ENCODE peak calls at places on chromosomes 6 and 20, in four cellular contexts. W, T, Q and Y are unnamed samples.

GRCh38 chr6:111540971-111541719 is 58.1 kb upstream of the REV3L start:
- DNase-seq in Q (no peak), T (no peak), W (no peak), Y (no peak)

GRCh38 chr6:106733386-106733785 is 104.0 kb downstream of the QRSL1 start:
- DNase-seq in Q (no peak), W (no peak), T (no peak), Y (no peak)

GRCh38 chr6:158376650-158377081 is 64.4 kb downstream of the TULP4 start:
- DNase-seq in T (no peak), W (peak), Q (no peak), Y (peak)

GRCh38 chr6:118551063-118551672 is 3.1 kb downstream of the PLN start:
- DNase-seq in Q (peak), W (no peak), T (no peak), Y (no peak)

GRCh38 chr6:147131728-147132127 is 72.5 kb upstream of the STXBP5 start:
- DNase-seq in W (no peak), T (no peak), Q (no peak), Y (no peak)

GRCh38 chr20:50172347-50173013 is 18.1 kb upstream of the CEBPB start:
- DNase-seq in T (peak), W (no peak), Q (no peak), Y (no peak)

GRCh38 chr6:135675862-135676261 is 175.6 kb upstream of the PDE7B start:
- DNase-seq in W (no peak), Q (peak), T (no peak), Y (no peak)

GRCh38 chr6:101465871-101466270 is 72.4 kb downstream of the GRIK2 start:
- DNase-seq in W (no peak), T (no peak), Q (no peak), Y (no peak)

GRCh38 chr6:56490994-56491393 is 151.7 kb downstream of the DST start:
- DNase-seq in T (no peak), W (no peak), Q (no peak), Y (no peak)

GRCh38 chr6:83221886-83222479 is 28.8 kb downstream of the RWDD2A start:
- DNase-seq in T (no peak), W (no peak), Q (peak), Y (no peak)

GRCh38 chr6:148064406-148065134 is 278.1 kb upstream of the SASH1 start:
- DNase-seq in T (no peak), Q (no peak), W (peak), Y (peak)

GRCh38 chr6:53128842-53129241 is 19.8 kb downstream of the GCM1 start:
- DNase-seq in T (no peak), Q (no peak), W (no peak), Y (no peak)

GRCh38 chr20:46243707-46244628 is 64.3 kb downstream of the CDH22 start:
- DNase-seq in T (no peak), Q (no peak), W (no peak), Y (no peak)

GRCh38 chr6:20658053-20658452 is 123.8 kb downstream of the CDKAL1 start:
- DNase-seq in W (no peak), T (no peak), Q (no peak), Y (no peak)

GRCh38 chr6:20657274-20657800 is 123.1 kb downstream of the CDKAL1 start:
- DNase-seq in Q (no peak), W (no peak), T (no peak), Y (no peak)

GRCh38 chr6:20652276-20652675 is 118.0 kb downstream of the CDKAL1 start:
- DNase-seq in Q (no peak), W (no peak), T (no peak), Y (no peak)

GRCh38 chr6:20655317-20655716 is 121.1 kb downstream of the CDKAL1 start:
- DNase-seq in Q (no peak), W (no peak), T (no peak), Y (no peak)

DNA sequence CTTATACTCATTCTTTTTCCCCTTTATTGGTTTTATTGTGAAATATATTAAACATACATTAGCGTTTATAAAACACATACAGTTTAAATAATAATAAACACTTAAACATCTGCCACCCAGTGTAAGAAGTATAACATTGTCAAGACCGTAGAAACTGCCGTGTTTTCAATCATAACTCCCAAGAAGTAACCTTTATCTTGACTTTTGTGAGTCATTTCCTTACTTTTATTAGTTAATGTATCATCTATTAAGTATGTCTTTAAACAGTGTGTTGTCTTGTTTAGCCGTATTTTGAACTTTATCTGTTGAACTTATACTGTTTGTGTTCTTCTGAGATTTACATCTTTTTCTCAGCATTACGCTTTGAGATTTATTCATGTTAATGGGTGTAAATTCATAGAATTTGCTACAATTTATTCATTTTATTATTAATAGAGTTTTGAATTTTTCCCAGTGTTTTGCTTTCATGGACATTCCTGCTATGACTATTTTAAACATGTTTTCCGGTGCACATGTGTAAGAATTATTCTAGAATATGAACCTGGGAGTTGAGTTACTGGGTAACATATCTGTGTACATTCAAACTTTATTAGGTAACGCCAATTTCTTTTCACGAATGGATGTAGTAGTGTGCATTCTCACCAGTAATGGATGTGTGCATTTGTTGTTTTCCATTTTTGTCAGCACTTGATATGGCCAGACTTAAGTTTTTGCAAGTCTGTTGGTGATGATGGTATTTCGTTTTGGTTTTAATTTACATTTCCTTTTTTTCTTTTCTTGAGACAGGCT is 118.6 kb downstream of the CDKAL1 start:
- DNase-seq in Q (no peak), W (peak), T (no peak), Y (no peak)
- TF ChIP-seq CTCF in Q (no peak), W (no peak), T (no peak), Y (no peak)

GRCh38 chr6:88339816-88340215 is 173.7 kb upstream of the CNR1 start:
- DNase-seq in Q (no peak), T (no peak), W (no peak), Y (no peak)
- H3K4me3 ChIP-seq in Q (no peak), T (no peak), W (no peak), Y (no peak)

DNA sequence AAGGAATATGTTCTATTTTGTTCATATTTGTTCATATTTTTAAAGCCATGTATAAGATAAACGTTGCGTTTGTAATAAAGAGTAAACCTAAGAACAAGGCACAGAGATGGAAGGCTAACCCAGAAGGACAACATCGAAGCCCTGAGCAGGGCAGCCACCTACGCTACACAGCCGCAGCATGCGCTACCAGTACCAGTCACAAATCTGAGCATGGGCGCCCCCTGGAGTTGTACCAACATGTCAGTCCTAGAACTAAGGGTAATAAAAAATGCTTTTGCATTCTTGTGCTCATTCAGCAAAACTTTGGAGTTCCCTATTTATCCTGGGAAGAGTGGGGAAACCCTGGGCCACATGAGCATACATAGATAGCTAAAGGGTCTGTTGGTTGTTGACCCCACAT is 70.6 kb downstream of the PLEKHG1 start:
- DNase-seq in W (no peak), Q (no peak), T (no peak), Y (no peak)
- TF ChIP-seq CTCF in W (no peak), Q (no peak), T (no peak), Y (no peak)

GRCh38 chr6:153003294-153003645 is 761 bp upstream of the MTRF1L start:
- DNase-seq in T (no peak), W (no peak), Q (no peak), Y (no peak)

GRCh38 chr6:153001767-153002612 is 519 bp downstream of the MTRF1L start:
- DNase-seq in T (no peak), Q (peak), W (no peak), Y (no peak)

GRCh38 chr6:153002613-153003293 is at the start of gene MTRF1L:
- DNase-seq in T (peak), Q (peak), W (peak), Y (peak)

DNA sequence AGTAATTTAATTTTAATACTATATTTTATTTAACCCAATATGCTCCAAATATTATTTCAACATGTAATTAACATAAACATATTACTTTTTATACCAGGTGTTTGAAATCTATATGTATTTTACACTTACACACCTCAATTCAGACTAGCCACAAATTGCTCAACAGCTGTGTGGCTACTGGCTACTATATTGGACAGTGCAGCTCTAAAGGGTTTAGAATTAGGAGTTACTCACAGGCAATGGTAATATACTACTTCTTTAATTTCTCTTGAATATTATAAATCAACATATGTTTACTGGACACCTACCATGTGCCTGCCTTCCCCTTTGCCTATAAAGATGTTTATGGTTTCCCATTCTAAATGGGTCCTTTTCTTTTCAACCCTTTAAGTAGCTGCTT is 2.3 kb downstream of the MTRF1L start:
- DNase-seq in T (no peak), W (no peak), Q (no peak), Y (no peak)
- H3K4me3 ChIP-seq in T (no peak), W (no peak), Q (no peak), Y (no peak)

DNA sequence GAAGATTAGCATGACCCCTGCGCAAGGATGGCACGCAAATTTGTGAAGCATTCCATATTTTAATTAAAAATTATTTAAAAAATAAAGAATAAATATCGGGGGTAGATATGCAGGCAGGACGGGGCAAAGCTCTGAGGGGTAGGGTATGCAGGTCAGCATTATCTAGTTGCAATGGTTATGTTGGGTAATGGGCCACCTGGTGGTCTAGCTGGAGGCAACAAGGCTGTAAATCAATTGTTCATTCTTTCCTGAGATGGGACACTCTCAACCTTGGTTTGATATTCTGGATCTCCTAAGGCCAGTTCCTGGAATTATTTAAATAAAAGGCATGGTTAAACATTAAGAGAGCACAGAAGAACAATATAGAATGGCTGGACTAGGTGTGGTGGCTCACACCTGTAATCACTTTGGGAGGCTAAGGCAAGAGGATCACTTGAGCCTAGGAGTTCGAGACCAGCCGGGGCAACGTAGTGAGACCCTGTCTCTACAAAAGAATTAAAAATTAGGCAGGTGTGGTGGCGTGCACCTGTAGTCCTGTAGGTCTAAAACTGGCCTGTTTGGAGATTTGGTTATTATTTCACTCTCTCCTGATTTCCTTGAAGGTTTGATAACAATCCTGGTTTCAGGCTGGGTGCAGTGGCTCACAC is 15.5 kb downstream of the SRSF6 start:
- DNase-seq in Q (no peak), T (no peak), W (no peak), Y (no peak)
- TF ChIP-seq CTCF in Q (no peak), T (no peak), W (no peak), Y (no peak)

DNA sequence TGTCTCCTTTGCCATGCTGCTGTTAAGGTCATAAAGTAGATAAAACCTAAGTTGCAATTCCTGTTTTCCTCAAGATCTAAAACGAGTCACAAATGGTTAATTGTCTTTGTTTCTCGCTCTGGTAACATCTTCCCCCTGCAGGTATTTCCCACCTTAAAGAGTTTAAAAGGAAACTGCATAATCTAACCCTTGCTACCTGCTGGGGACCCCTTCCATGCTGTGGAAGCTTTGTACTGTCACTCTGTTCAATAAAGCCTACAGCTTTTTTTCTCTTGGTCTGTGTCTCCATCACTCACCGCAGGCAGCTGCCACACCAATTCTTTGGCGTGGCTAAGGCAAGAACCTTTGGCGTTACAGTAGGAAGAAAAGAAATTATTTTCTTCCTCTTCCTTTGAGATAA is 117.7 kb upstream of the GJE1 start:
- DNase-seq in Q (no peak), W (no peak), T (no peak), Y (no peak)
- H3K4me3 ChIP-seq in Q (no peak), W (no peak), T (no peak), Y (peak)

GRCh38 chr6:1384549-1385128 is 4.7 kb upstream of the FOXF2 start:
- DNase-seq in T (no peak), W (no peak), Q (no peak), Y (no peak)

GRCh38 chr6:1382883-1383728 is 6.3 kb upstream of the FOXF2 start:
- DNase-seq in Q (no peak), T (peak), W (no peak), Y (no peak)

GRCh38 chr6:1382331-1382882 is 7.0 kb upstream of the FOXF2 start:
- DNase-seq in T (no peak), W (no peak), Q (no peak), Y (no peak)

GRCh38 chr6:1385129-1386042 is 4.0 kb upstream of the FOXF2 start:
- DNase-seq in Q (no peak), W (no peak), T (no peak), Y (no peak)

DNA sequence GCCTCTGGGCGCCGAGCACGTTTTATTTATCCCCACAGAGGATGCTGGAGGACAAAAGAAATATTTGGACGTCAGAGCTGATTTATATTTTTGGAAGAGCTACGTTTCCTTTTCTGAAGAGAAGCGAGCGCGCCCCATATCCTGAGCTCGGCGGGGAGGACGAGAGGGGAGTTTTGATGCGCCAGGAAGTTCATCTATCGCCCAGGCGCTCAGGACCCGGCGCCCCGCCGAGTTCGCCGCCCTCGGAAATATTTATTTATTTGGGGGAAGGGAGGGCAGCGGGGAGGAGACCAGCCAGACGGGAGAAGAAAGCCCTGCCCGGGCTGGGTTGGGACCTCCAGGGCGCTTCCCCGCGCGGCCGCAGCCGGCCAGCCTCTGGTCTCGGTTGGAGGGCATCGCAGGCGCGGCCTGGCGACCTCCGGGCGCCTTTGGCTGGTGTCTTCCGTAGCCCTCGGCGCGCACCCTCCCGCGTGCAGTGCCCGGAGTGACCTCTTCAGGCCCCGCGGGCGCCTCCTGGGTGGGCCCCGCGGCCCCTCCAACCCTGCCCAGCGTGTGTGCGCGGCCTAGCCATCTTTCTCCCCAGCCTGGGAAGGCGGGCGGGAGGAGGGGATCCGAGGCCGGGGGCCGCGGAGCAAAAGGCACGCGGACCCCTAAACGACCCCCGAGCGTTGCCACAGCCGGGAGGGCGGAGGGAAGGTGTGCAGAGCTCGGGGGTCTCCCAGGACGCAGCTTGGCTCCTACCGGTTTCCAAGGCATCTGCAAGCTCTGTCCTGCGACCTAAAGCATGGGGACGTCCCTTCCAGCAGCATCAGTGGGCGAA is 5.4 kb upstream of the FOXF2 start:
- DNase-seq in Q (no peak), W (no peak), T (peak), Y (no peak)
- TF ChIP-seq CTCF in Q (no peak), W (no peak), T (no peak), Y (no peak)

GRCh38 chr6:43053545-43054205 is at the start of gene CUL7:
- DNase-seq in Q (peak), W (peak), T (peak), Y (peak)

GRCh38 chr6:43054206-43054943 is 724 bp upstream of the CUL7 start:
- DNase-seq in Q (no peak), W (no peak), T (no peak), Y (no peak)

GRCh38 chr6:43050981-43051380 is 2.7 kb downstream of the CUL7 start:
- DNase-seq in Q (no peak), W (no peak), T (no peak), Y (no peak)

GRCh38 chr6:43052842-43053544 is 658 bp downstream of the CUL7 start:
- DNase-seq in T (peak), W (no peak), Q (peak), Y (no peak)

DNA sequence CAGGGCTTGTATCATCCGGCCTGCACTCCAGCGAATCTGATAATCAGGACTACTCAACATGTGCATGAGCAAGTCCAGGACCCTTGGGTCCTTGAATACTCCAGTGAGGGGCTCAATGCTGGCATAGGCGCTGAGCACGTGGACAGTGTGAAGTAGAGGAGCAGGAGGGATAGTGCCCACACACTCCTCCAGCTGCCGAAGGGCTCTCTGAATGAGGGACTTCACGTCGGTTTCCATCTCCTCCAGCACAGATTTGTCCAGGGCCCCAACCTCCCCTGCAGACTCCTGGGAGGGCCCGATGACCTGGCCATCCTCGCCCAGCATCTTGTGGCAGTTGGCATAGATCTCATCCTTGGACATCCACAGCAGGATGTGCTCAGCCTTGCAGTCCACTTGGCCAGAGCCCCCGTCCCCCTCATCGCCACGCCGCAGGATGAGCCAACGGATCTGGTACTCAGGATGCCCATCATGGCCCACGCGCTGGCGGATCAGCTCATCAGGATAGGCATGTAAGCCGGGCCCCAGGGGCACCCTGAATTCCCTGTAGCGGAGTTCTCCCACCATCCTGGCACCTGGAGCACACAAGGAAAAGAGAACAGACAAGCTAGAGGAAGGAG is 1.3 kb downstream of the CUL7 start:
- DNase-seq in T (no peak), Q (no peak), W (no peak), Y (no peak)
- H3K4me3 ChIP-seq in T (peak), Q (peak), W (peak), Y (peak)

GRCh38 chr6:42166444-42167141 is 6.6 kb upstream of the GUCA1A start:
- DNase-seq in Q (peak), T (no peak), W (no peak), Y (no peak)

GRCh38 chr6:42165016-42165415 is 8.1 kb upstream of the GUCA1A start:
- DNase-seq in T (no peak), W (peak), Q (no peak), Y (no peak)

GRCh38 chr6:42173101-42173500 is at the start of gene GUCA1A:
- DNase-seq in T (no peak), Q (no peak), W (no peak), Y (no peak)

GRCh38 chr6:42171813-42172595 is 1.2 kb upstream of the GUCA1A start:
- DNase-seq in T (no peak), Q (no peak), W (no peak), Y (no peak)

GRCh38 chr6:42168650-42169049 is 4.5 kb upstream of the GUCA1A start:
- DNase-seq in W (no peak), T (no peak), Q (no peak), Y (no peak)
- TF ChIP-seq CTCF in W (peak), T (no peak), Q (no peak), Y (peak)